ENCODE peak calls at places on chromosomes 7 and 10, in eight cellular contexts. F is NCI-H1930, J is MCF 10A, R is nephron progenitor cell, Z is AG04450, B is HEK293T, I is EL, C is NCI-H1092. L is an unnamed sample.

GRCh38 chr10:56823849-56824248 is 462.8 kb upstream of the ZWINT start:
- DNase-seq in F (no peak), J (peak), R (no peak), Z (no peak), B (peak), I (no peak), C (no peak), L (no peak)

GRCh38 chr7:140070546-140070945 is 7.8 kb upstream of the PARP12 start:
- DNase-seq in F (no peak), J (no peak), R (no peak), Z (no peak), B (no peak), I (no peak), C (no peak), L (no peak)

GRCh38 chr7:13540429-13540828 is 449.0 kb downstream of the ETV1 start:
- DNase-seq in F (no peak), J (peak), R (no peak), Z (peak), B (no peak), I (no peak), C (no peak), L (no peak)

GRCh38 chr7:154675560-154675959 is 327.4 kb downstream of the PAXIP1 start:
- DNase-seq in F (no peak), J (no peak), R (no peak), Z (no peak), B (no peak), I (no peak), C (no peak), L (no peak)

GRCh38 chr7:142798451-142799438 is 28.0 kb downstream of the PRSS2 start:
- DNase-seq in F (no peak), J (no peak), R (no peak), Z (no peak), B (no peak), I (no peak), C (no peak), L (no peak)

GRCh38 chr10:75074711-75075445 is 36.6 kb upstream of the SAMD8 start:
- DNase-seq in F (no peak), J (no peak), R (no peak), Z (no peak), B (no peak), I (no peak), C (no peak), L (no peak)

GRCh38 chr7:94179466-94179865 is 175.3 kb upstream of the BET1 start:
- DNase-seq in F (no peak), J (no peak), R (no peak), Z (no peak), B (no peak), I (no peak), C (no peak), L (no peak)

GRCh38 chr10:112970036-112970435 is 20.0 kb downstream of the TCF7L2 start:
- DNase-seq in F (no peak), J (no peak), R (no peak), Z (no peak), B (no peak), I (no peak), C (no peak), L (peak)

GRCh38 chr7:68571286-68571685 is 1027.0 kb upstream of the AUTS2 start:
- DNase-seq in F (no peak), J (no peak), R (no peak), Z (no peak), B (no peak), I (no peak), C (no peak), L (no peak)

GRCh38 chr10:132544744-132545658 is 7.4 kb downstream of the INPP5A start:
- DNase-seq in F (no peak), J (no peak), R (no peak), Z (no peak), B (no peak), I (no peak), C (no peak), L (no peak)

GRCh38 chr7:75718390-75719031 is 20.2 kb downstream of the HIP1 start:
- DNase-seq in F (no peak), J (no peak), R (no peak), Z (no peak), B (no peak), I (no peak), C (no peak), L (no peak)

GRCh38 chr7:49812534-49812933 is 39.1 kb downstream of the VWC2 start:
- DNase-seq in F (no peak), J (peak), R (no peak), Z (no peak), B (no peak), I (no peak), C (no peak), L (no peak)

GRCh38 chr7:128045766-128046165 is 14.5 kb upstream of the LRRC4 start:
- DNase-seq in F (no peak), J (no peak), R (no peak), Z (no peak), B (no peak), I (peak), C (no peak), L (no peak)

GRCh38 chr10:13633689-13634088 is 46.9 kb downstream of the PRPF18 start:
- DNase-seq in F (no peak), J (no peak), R (no peak), Z (no peak), B (no peak), I (no peak), C (no peak), L (no peak)

GRCh38 chr7:105213619-105214018 is 175.1 kb downstream of the SRPK2 start:
- DNase-seq in F (no peak), J (no peak), R (no peak), Z (no peak), B (no peak), I (no peak), C (no peak), L (no peak)

GRCh38 chr10:47348138-47348651 is at the start of gene RBP3:
- DNase-seq in F (no peak), J (no peak), R (no peak), Z (no peak), B (no peak), I (no peak), C (no peak), L (no peak)

GRCh38 chr10:16756561-16757221 is 60.5 kb downstream of the RSU1 start:
- DNase-seq in F (no peak), J (peak), R (no peak), Z (peak), B (no peak), I (peak), C (no peak), L (no peak)

GRCh38 chr10:73576178-73576889 is 14.8 kb downstream of the USP54 start:
- DNase-seq in F (no peak), J (peak), R (no peak), Z (peak), B (no peak), I (peak), C (no peak), L (no peak)

GRCh38 chr10:44864042-44864436 is 47.1 kb upstream of the TMEM72 start:
- DNase-seq in F (no peak), J (peak), R (no peak), Z (no peak), B (no peak), I (no peak), C (no peak), L (peak)

GRCh38 chr10:60846173-60846572 is 67.9 kb downstream of the CDK1 start:
- DNase-seq in F (no peak), J (peak), R (no peak), Z (peak), B (no peak), I (peak), C (no peak), L (no peak)

GRCh38 chr10:110893559-110894179 is 21.9 kb downstream of the PDCD4 start:
- DNase-seq in F (no peak), J (peak), R (no peak), Z (no peak), B (peak), I (peak), C (no peak), L (peak)

GRCh38 chr7:44590910-44591309 is 8.9 kb upstream of the TMED4 start:
- DNase-seq in F (no peak), J (no peak), R (no peak), Z (no peak), B (no peak), I (no peak), C (no peak), L (no peak)

GRCh38 chr10:70461397-70462348 is 16.9 kb upstream of the PALD1 start:
- DNase-seq in F (no peak), J (peak), R (peak), Z (peak), B (peak), I (peak), C (no peak), L (peak)

GRCh38 chr10:73773152-73773879 is 8.5 kb upstream of the CHCHD1 start:
- DNase-seq in F (no peak), J (no peak), R (no peak), Z (no peak), B (no peak), I (peak), C (no peak), L (no peak)

GRCh38 chr7:12741951-12742575 is 54.6 kb downstream of the ARL4A start:
- DNase-seq in F (no peak), J (no peak), R (no peak), Z (no peak), B (no peak), I (no peak), C (no peak), L (no peak)

GRCh38 chr10:91891285-91892001 is 17.8 kb downstream of the FGFBP3 start:
- DNase-seq in F (no peak), J (peak), R (no peak), Z (no peak), B (no peak), I (peak), C (no peak), L (no peak)

GRCh38 chr7:17130281-17131059 is 168.0 kb upstream of the AHR start:
- DNase-seq in F (no peak), J (peak), R (peak), Z (peak), B (peak), I (peak), C (no peak), L (peak)

GRCh38 chr10:124641282-124642075 is 102.7 kb downstream of the FAM53B start:
- DNase-seq in F (no peak), J (peak), R (no peak), Z (no peak), B (no peak), I (peak), C (peak), L (no peak)

GRCh38 chr10:99461230-99461629 is 30.8 kb upstream of the GOT1 start:
- DNase-seq in F (no peak), J (peak), R (no peak), Z (no peak), B (no peak), I (peak), C (no peak), L (no peak)

GRCh38 chr7:47333131-47333887 is 248.6 kb downstream of the TNS3 start:
- DNase-seq in F (no peak), J (no peak), R (no peak), Z (no peak), B (no peak), I (no peak), C (no peak), L (no peak)

GRCh38 chr10:84613336-84614021 is 285.1 kb downstream of the CCSER2 start:
- DNase-seq in F (peak), J (peak), R (peak), Z (no peak), B (peak), I (peak), C (peak), L (peak)

GRCh38 chr10:3467052-3467906 is 294.7 kb upstream of the PITRM1 start:
- DNase-seq in F (no peak), J (peak), R (no peak), Z (peak), B (peak), I (peak), C (no peak), L (no peak)